ENCODE peak calls at places on chromosomes 12 and 14, in five cellular contexts. J is stomach, O is HCT116, F is ascending aorta, U is pancreas. A is an unnamed sample.

GRCh38 chr12:114799574-114800487 is 115.9 kb upstream of the TBX3 start:
- DNase-seq in J (peak; percentile 92), O (peak; percentile 58), F (no peak), U (peak; percentile 93), A (no peak)

GRCh38 chr12:101501410-101502045 is 26.4 kb downstream of the SPIC start:
- DNase-seq in J (no peak), O (no peak), F (no peak), U (no peak), A (no peak)

GRCh38 chr12:117743746-117744145 is 225.0 kb downstream of the KSR2 start:
- DNase-seq in J (no peak), O (no peak), F (no peak), U (no peak), A (no peak)

GRCh38 chr14:95533391-95533821 is 1.4 kb upstream of the GLRX5 start:
- DNase-seq in J (no peak), O (no peak), F (no peak), U (no peak), A (no peak)

GRCh38 chr14:49691031-49691430 is 1.9 kb upstream of the KLHDC1 start:
- DNase-seq in J (no peak), O (no peak), F (no peak), U (no peak), A (no peak)

GRCh38 chr12:75684678-75685620 is 173.5 kb upstream of the KRR1 start:
- DNase-seq in J (no peak), O (no peak), F (no peak), U (no peak), A (no peak)

GRCh38 chr14:92680781-92681650 is 67.4 kb downstream of the LGMN start:
- DNase-seq in J (peak; percentile 76), O (peak; percentile 26), F (peak; percentile 50), U (no peak), A (no peak)

GRCh38 chr14:103721334-103722120 is 5.9 kb downstream of the ZFYVE21 start:
- DNase-seq in J (no peak), O (peak; percentile 86), F (no peak), U (no peak), A (no peak)

GRCh38 chr12:77249892-77250291 is 184.5 kb upstream of the E2F7 start:
- DNase-seq in J (no peak), O (no peak), F (no peak), U (no peak), A (no peak)

DNA sequence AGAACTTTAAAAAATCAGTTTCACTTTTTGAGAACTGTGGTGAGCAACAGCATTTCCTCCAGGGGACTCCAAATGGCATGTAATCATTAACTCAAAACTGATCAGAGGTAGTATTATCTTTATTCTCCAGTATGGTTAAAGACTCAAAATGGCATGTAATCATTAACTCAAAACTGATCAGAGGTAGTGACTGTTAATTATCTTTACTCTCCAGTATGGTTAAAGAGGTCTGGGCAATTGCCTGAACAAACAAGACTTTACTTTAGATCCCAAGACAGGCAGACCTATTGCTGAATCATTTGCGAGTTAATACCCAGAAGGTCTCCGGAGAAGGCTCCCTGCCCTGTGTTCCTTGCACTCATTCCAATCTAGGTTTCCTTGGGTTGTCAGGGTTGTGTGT is 6.6 kb upstream of the ACADS start:
- DNase-seq in J (no peak), O (no peak), F (no peak), U (no peak), A (no peak)
- H3K27ac ChIP-seq in J (peak overlapping the region; percentile 10), O (no peak overlapping the region), F (no peak overlapping the region), U (no peak overlapping the region), A (no peak overlapping the region)

GRCh38 chr14:91356218-91356763 is 61.3 kb downstream of the CCDC88C start:
- DNase-seq in J (no peak), O (no peak), F (no peak), U (no peak), A (no peak)

GRCh38 chr14:91357272-91357671 is 60.3 kb downstream of the CCDC88C start:
- DNase-seq in J (no peak), O (no peak), F (no peak), U (no peak), A (no peak)

GRCh38 chr14:91354221-91354916 is 63.3 kb downstream of the CCDC88C start:
- DNase-seq in J (no peak), O (no peak), F (no peak), U (no peak), A (no peak)

GRCh38 chr14:91352696-91353692 is 64.6 kb downstream of the CCDC88C start:
- DNase-seq in J (no peak), O (no peak), F (no peak), U (no peak), A (no peak)

DNA sequence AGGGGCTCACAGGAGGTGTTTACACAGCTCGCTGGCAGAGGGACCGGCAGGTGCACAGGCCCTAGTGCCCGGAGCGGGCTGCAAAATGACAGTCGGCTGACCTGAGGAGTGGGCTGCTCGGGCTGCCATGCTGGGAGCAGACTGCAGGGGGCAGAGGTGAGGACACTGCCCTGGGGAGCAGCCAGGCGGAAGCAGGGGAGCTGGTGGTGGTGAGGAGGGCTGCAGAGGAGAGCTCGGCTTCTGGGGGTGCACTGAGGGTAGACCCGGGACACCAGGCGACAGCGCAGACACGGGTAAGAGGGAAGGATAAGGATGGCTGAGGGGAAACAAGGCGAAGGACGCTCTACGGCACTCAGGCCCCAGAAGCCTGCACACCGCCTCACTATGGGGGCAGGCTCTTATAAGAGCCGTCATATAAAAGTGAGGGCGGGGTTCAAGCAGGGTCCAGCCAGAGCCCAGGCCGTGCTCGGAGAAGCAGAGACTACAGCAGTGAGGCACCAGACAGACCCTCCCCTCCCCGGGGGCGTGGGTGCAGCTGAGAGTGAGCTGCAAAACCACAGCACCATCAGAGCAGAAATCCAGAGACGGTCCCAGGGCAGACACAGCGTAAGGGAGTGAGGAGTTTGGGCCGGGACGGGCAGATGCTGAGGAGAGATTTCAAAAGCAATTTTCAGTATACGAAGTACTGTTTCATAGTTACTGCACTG is 62.5 kb downstream of the CCDC88C start:
- DNase-seq in J (no peak), O (no peak), F (no peak), U (no peak), A (peak; percentile 55)
- H3K4me3 ChIP-seq in J (no peak overlapping the region), O (no peak overlapping the region), F (no peak overlapping the region), U (no peak overlapping the region), A (no peak overlapping the region)

DNA sequence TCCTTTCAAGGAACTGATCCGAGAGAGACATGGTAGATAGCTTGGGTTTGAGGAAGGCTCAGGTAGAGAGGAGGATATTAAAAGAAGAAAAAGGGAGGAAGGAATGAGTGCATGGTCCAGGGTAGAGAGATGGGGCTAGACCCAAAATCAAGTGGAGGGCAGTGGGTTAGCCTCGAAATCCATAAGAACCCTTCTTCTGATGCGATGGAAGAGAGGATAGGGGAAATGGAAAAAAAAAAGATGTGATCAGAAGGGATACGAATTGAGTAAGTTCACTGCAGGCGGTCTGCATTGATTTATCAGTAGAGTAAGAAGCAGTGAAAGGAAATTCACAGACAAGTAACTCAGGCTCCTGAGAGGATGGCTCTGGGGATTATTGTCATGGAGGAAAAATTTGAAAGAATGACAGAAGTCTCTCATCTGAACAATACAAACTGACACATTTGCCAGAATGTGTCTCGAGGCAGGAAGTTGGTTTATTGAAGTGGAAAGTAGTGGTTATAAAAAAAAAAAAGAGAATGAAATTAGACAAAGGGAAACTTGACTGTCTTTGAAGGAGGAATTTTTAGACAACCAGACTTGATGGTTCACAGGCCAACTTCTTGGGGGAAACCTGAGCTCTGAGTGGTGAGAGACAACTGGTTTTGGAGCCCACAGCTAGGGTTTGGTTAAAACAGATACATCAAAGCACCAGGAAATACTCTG is 10.2 kb downstream of the PPFIBP1 start:
- DNase-seq in J (no peak), O (no peak), F (no peak), U (no peak), A (no peak)
- H3K4me1 ChIP-seq in J (peaks cover 8% of the 10 kb centered on the region), O (peaks cover 38% of the 10 kb centered on the region), F (peaks cover 30% of the 10 kb centered on the region), U (peaks cover 22% of the 10 kb centered on the region), A (no peaks in the 10 kb centered on the region)

GRCh38 chr12:108170164-108170563 is 41.1 kb downstream of the WSCD2 start:
- DNase-seq in J (no peak), O (no peak), F (no peak), U (no peak), A (no peak)

GRCh38 chr12:108169671-108170070 is 40.6 kb downstream of the WSCD2 start:
- DNase-seq in J (no peak), O (no peak), F (no peak), U (no peak), A (no peak)

GRCh38 chr12:108173892-108174291 is 44.8 kb downstream of the WSCD2 start:
- DNase-seq in J (no peak), O (no peak), F (no peak), U (no peak), A (no peak)

GRCh38 chr12:108173160-108173559 is 44.1 kb downstream of the WSCD2 start:
- DNase-seq in J (no peak), O (no peak), F (no peak), U (no peak), A (no peak)

GRCh38 chr12:108172033-108172432 is 42.9 kb downstream of the WSCD2 start:
- DNase-seq in J (no peak), O (no peak), F (no peak), U (no peak), A (no peak)
- H3K27ac ChIP-seq in J (no peak overlapping the region), O (no peak overlapping the region), F (no peak overlapping the region), U (no peak overlapping the region), A (no peak overlapping the region)

GRCh38 chr14:23694085-23694975 is 58.2 kb downstream of the DHRS2 start:
- DNase-seq in J (no peak), O (peak; percentile 27), F (no peak), U (no peak), A (no peak)

GRCh38 chr14:23693252-23693775 is 57.1 kb downstream of the DHRS2 start:
- DNase-seq in J (no peak), O (no peak), F (no peak), U (no peak), A (no peak)

GRCh38 chr14:23696706-23697239 is 60.6 kb downstream of the DHRS2 start:
- DNase-seq in J (no peak), O (no peak), F (no peak), U (no peak), A (no peak)

GRCh38 chr14:23697689-23698088 is 61.5 kb downstream of the DHRS2 start:
- DNase-seq in J (no peak), O (no peak), F (no peak), U (no peak), A (no peak)

GRCh38 chr14:23695220-23695999 is 59.2 kb downstream of the DHRS2 start:
- DNase-seq in J (peak; percentile 49), O (no peak), F (no peak), U (peak; percentile 38), A (no peak)
- H3K4me3 ChIP-seq in J (peak overlapping the region; percentile 36), O (no peak overlapping the region), F (peak overlapping the region; percentile 58), U (peak overlapping the region; percentile 7), A (peak overlapping the region; percentile 27)

DNA sequence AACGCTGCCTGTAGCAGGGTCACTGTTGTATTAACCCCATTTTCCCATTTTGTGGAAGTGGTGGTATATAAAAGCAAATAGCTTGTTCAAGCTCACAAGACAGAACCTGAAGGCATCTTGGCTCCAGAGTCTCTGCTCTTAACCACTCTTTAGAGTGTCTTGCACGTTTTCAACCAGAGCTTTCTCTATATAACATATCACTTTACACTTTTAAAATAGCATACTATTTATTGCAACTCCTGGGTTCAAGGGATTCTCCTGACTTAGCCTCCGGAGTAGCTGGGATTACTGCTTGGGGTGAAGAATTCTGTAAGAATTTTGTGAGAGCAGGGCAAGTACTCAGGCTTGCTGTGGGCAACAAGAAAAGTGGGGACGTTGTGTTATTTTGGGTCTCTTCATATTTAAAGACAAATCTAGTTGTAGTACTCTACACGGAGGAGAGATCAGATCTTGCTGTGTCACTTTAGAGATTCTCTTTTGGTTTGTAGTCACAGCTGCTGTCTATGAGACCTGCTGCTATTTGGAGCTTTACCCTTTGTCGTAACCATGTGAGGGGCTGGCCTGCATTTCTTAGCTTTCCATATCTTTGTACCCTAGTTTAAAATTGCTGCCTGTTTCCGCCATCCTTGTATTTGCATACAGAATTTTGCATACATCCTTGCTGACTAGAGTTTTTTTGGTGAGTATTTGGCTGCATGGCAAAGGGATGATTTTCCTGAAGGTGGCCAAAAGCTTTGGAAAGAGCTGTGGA is 40.7 kb downstream of the WDR20 start:
- DNase-seq in J (no peak), O (no peak), F (no peak), U (no peak), A (no peak)
- H3K4me1 ChIP-seq in J (peaks cover 14% of the 10 kb centered on the region), O (peaks cover 21% of the 10 kb centered on the region), F (peaks cover 7% of the 10 kb centered on the region), U (no peaks in the 10 kb centered on the region), A (no peaks in the 10 kb centered on the region)

GRCh38 chr12:34384693-34385092 is 362.4 kb downstream of the ALG10 start:
- DNase-seq in J (no peak), O (no peak), F (no peak), U (no peak), A (no peak)
- H3K27ac ChIP-seq in J (no peak overlapping the region), O (no peak overlapping the region), F (no peak overlapping the region), U (no peak overlapping the region), A (no peak overlapping the region)

A was measured in iPS DF 6.9.